ENCODE peak calls at places on chromosomes 16 and 17, in four cellular contexts. C is CD8-positive, alpha-beta T cell; W is thoracic aorta; H is Calu3. Q is an unnamed sample.

GRCh38 chr17:78798695-78799559 is 16.9 kb upstream of the CYTH1 start:
- DNase-seq in H (no peak), C (no peak), W (no peak), Q (peak; percentile 68)

GRCh38 chr17:42405963-42406495 is 17.0 kb downstream of the CAVIN1 start:
- DNase-seq in W (no peak), C (peak; percentile 88), H (peak; percentile 95), Q (peak; percentile 84)

GRCh38 chr16:82481455-82481854 is 145.3 kb upstream of the CDH13 start:
- DNase-seq in C (no peak), W (no peak), H (no peak), Q (no peak)

GRCh38 chr16:2985893-2986355 is 5.7 kb upstream of the PKMYT1 start:
- DNase-seq in C (no peak), H (no peak), W (no peak), Q (no peak)

GRCh38 chr16:78290498-78291271 is 191.2 kb downstream of the WWOX start:
- DNase-seq in W (no peak), C (no peak), H (no peak), Q (no peak)

GRCh38 chr17:78973196-78973595 is 6.5 kb downstream of the LGALS3BP start:
- DNase-seq in C (no peak), W (no peak), H (no peak), Q (no peak)

GRCh38 chr16:12201863-12202262 is 225.3 kb downstream of the SNX29 start:
- DNase-seq in C (no peak), W (no peak), H (no peak), Q (no peak)

GRCh38 chr17:40942553-40942952 is 5.1 kb upstream of the KRT23 start:
- DNase-seq in W (no peak), H (no peak), C (no peak), Q (no peak)

GRCh38 chr17:10993126-10993525 is 155.2 kb upstream of the PIRT start:
- DNase-seq in H (no peak), W (no peak), C (no peak), Q (no peak)

GRCh38 chr16:89422905-89423630 is 67.3 kb downstream of the ANKRD11 start:
- DNase-seq in W (no peak), C (peak; percentile 68), H (no peak), Q (no peak)

GRCh38 chr16:85296859-85297698 is 184.8 kb upstream of the CIBAR2 start:
- DNase-seq in H (peak; percentile 86), W (no peak), C (peak; percentile 62), Q (no peak)
- TF ChIP-seq CTCF in H (peak; percentile 89), W (peak; percentile 56), C (peak; percentile 83), Q (peak; percentile 71)

GRCh38 chr16:73529303-73530012 is 481.5 kb upstream of the ZFHX3 start:
- DNase-seq in C (no peak), W (no peak), H (no peak), Q (no peak)

GRCh38 chr16:73530529-73530928 is 482.6 kb upstream of the ZFHX3 start:
- DNase-seq in C (no peak), H (no peak), W (no peak), Q (no peak)

GRCh38 chr16:73523209-73523608 is 475.3 kb upstream of the ZFHX3 start:
- DNase-seq in W (no peak), H (no peak), C (no peak), Q (no peak)

GRCh38 chr16:73531021-73531420 is 483.1 kb upstream of the ZFHX3 start:
- DNase-seq in H (no peak), W (no peak), C (no peak), Q (no peak)

GRCh38 chr16:73527191-73527590 is 479.3 kb upstream of the ZFHX3 start:
- DNase-seq in H (no peak), C (no peak), W (no peak), Q (no peak)
- TF ChIP-seq CTCF in H (no peak), C (no peak), W (no peak), Q (peak; percentile 8)

GRCh38 chr17:794876-795275 is 12.7 kb downstream of the MRM3 start:
- DNase-seq in W (peak; percentile 65), C (peak; percentile 43), H (peak; percentile 64), Q (no peak)
- TF ChIP-seq CTCF in W (peak; percentile 79), C (peak; percentile 64), H (peak; percentile 38), Q (peak; percentile 78)

GRCh38 chr17:65194670-65195334 is 57.6 kb downstream of the RGS9 start:
- DNase-seq in C (no peak), W (no peak), H (no peak), Q (no peak)
- TF ChIP-seq CTCF in C (no peak), W (no peak), H (no peak), Q (no peak)